ENCODE peak calls at places on chromosome 19, in four cellular contexts. F is K562, O is GM12878, M is HepG2. S is an unnamed sample.

GRCh38 chr19:45070214-45070613 is 6.1 kb downstream of the ZNF296 start:
- DNase-seq in F (no peak), O (no peak), M (no peak), S (no peak)

GRCh38 chr19:53254451-53255341 is at the start of gene ZNF677:
- DNase-seq in F (peak; percentile 47), O (no peak), M (no peak), S (peak; percentile 64)

GRCh38 chr19:45499196-45500180 is 1.2 kb downstream of the PPM1N start:
- DNase-seq in F (peak; percentile 70), O (no peak), M (no peak), S (peak; percentile 98)

GRCh38 chr19:372306-372890 is 27.8 kb upstream of the MIER2 start:
- DNase-seq in F (no peak), O (no peak), M (no peak), S (no peak)

GRCh38 chr19:4360081-4360569 is 16.8 kb downstream of the MPND start:
- DNase-seq in F (no peak), O (no peak), M (no peak), S (no peak)

GRCh38 chr19:7669641-7670040 is 792 bp downstream of the RETN start:
- DNase-seq in F (no peak), O (no peak), M (no peak), S (no peak)

GRCh38 chr19:20279516-20279915 is 112.5 kb downstream of the ZNF486 start:
- DNase-seq in F (no peak), O (no peak), M (no peak), S (no peak)

GRCh38 chr19:32676186-32676894 is 692 bp downstream of the RGS9BP start:
- DNase-seq in F (no peak), O (no peak), M (no peak), S (peak; percentile 67)

GRCh38 chr19:45489216-45489855 is 7.5 kb downstream of the RTN2 start:
- DNase-seq in F (no peak), O (no peak), M (no peak), S (no peak)

GRCh38 chr19:35715355-35715809 is 2.4 kb upstream of the KMT2B start:
- DNase-seq in F (no peak), O (no peak), M (no peak), S (no peak)

GRCh38 chr19:40262422-40262821 is 22.7 kb downstream of the AKT2 start:
- DNase-seq in F (no peak), O (no peak), M (no peak), S (no peak)

GRCh38 chr19:54875506-54875905 is 1.5 kb downstream of the FCAR start:
- DNase-seq in F (no peak), O (no peak), M (no peak), S (no peak)

GRCh38 chr19:33562636-33563035 is 41.0 kb upstream of the PEPD start:
- DNase-seq in F (no peak), O (no peak), M (no peak), S (no peak)

GRCh38 chr19:42197375-42197817 is 20.1 kb downstream of the DEDD2 start:
- DNase-seq in F (no peak), O (no peak), M (no peak), S (no peak)

GRCh38 chr19:4692275-4693077 is 22.3 kb upstream of the MYDGF start:
- DNase-seq in F (no peak), O (no peak), M (no peak), S (no peak)

GRCh38 chr19:5030136-5030820 is 61.4 kb downstream of the KDM4B start:
- DNase-seq in F (no peak), O (no peak), M (no peak), S (no peak)

GRCh38 chr19:50759886-50760285 is 10.4 kb upstream of the GPR32 start:
- DNase-seq in F (peak; percentile 47), O (no peak), M (peak; percentile 13), S (no peak)

GRCh38 chr19:6109947-6110346 is 353 bp downstream of the RFX2 start:
- DNase-seq in F (no peak), O (no peak), M (no peak), S (no peak)

GRCh38 chr19:13103961-13104847 is 1.5 kb upstream of the LYL1 start:
- DNase-seq in F (peak; percentile 67), O (no peak), M (no peak), S (no peak)

GRCh38 chr19:15587663-15588062 is 27.4 kb upstream of the CYP4F8 start:
- DNase-seq in F (no peak), O (no peak), M (no peak), S (no peak)

GRCh38 chr19:6723738-6724137 is 3.3 kb upstream of the C3 start:
- DNase-seq in F (no peak), O (no peak), M (no peak), S (no peak)

GRCh38 chr19:49441210-49441959 is at the start of gene SLC17A7:
- DNase-seq in F (peak; percentile 88), O (no peak), M (no peak), S (no peak)

GRCh38 chr19:41999071-41999877 is 5.2 kb upstream of the ATP1A3 start:
- DNase-seq in F (no peak), O (no peak), M (no peak), S (peak; percentile 78)

DNA sequence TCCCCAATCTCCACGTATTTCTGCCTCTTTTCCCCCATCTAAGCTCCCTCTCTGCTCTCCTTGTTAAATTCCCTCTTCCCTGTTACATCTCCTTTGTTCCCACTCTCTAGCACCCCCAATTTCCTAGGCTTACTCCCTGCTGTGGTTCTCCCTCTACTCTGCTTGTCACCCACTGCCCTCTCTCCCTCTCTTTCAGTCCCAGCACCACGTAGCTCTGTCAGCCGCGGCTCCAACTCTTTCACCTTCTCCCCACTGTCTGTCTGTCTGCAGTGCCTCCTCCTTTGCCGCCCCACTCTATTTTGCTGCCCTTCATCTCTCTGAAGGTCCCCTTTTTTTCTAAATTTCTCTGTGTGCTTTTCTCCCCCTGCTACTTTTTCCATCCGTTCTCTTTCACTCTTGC is 1.0 kb downstream of the ZNF841 start:
- DNase-seq in F (no peak), O (no peak), M (no peak), S (no peak)
- TF ChIP-seq BRCA1 in F (no peak), O (no peak), M (no peak), S (no peak)

GRCh38 chr19:9953802-9954542 is 17.7 kb upstream of the OLFM2 start:
- DNase-seq in F (no peak), O (no peak), M (no peak), S (no peak)

GRCh38 chr19:9947441-9947840 is 11.1 kb upstream of the OLFM2 start:
- DNase-seq in F (no peak), O (no peak), M (no peak), S (no peak)

GRCh38 chr19:9956956-9957355 is 20.6 kb upstream of the OLFM2 start:
- DNase-seq in F (no peak), O (no peak), M (no peak), S (no peak)

GRCh38 chr19:9952276-9952675 is 16.0 kb upstream of the OLFM2 start:
- DNase-seq in F (no peak), O (no peak), M (no peak), S (no peak)
- TF ChIP-seq BRCA1 in F (no peak), O (no peak), M (no peak), S (no peak)

GRCh38 chr19:39194832-39195542 is 1.8 kb upstream of the NCCRP1 start:
- DNase-seq in F (no peak), O (no peak), M (no peak), S (no peak)

GRCh38 chr19:39190768-39191167 is 6.0 kb upstream of the NCCRP1 start:
- DNase-seq in F (no peak), O (no peak), M (no peak), S (no peak)

GRCh38 chr19:39195755-39196154 is 1.0 kb upstream of the NCCRP1 start:
- DNase-seq in F (no peak), O (no peak), M (no peak), S (no peak)

GRCh38 chr19:39193785-39194184 is 3.0 kb upstream of the NCCRP1 start:
- DNase-seq in F (no peak), O (no peak), M (peak; percentile 19), S (no peak)

DNA sequence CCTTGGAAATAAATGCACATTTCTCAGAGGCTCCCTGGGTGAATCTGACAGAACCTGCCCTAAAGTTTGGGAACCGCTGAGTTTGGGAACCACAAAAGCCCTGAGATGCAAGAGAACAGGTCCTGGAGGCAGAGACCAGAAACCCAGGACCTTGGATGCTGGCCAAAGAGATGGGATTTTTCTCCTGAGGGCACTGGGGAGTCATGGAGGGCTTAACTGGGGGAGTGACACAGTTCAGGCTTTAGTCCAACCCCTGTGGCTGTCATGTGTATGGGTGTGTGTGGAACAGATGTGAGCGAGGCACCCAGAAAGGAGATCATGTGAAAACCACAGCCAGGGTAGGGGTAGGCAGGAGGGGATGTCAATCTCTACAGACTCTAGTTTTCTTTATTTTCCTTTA is 3.9 kb upstream of the NCCRP1 start:
- DNase-seq in F (no peak), O (no peak), M (no peak), S (no peak)
- TF ChIP-seq BRCA1 in F (no peak), O (no peak), M (no peak), S (no peak)

GRCh38 chr19:46698395-46699321 is 18.3 kb downstream of the PRKD2 start:
- DNase-seq in F (no peak), O (no peak), M (no peak), S (no peak)

GRCh38 chr19:46700704-46701103 is 16.2 kb downstream of the PRKD2 start:
- DNase-seq in F (no peak), O (no peak), M (no peak), S (no peak)

GRCh38 chr19:46704379-46705076 is 12.4 kb downstream of the PRKD2 start:
- DNase-seq in F (peak; percentile 79), O (no peak), M (peak; percentile 29), S (peak; percentile 100)
- TF ChIP-seq BRCA1 in F (no peak), O (no peak), M (no peak), S (no peak)

GRCh38 chr19:30059741-30060140 is 117.7 kb downstream of the URI1 start:
- DNase-seq in F (no peak), O (no peak), M (no peak), S (no peak)
- TF ChIP-seq BRCA1 in F (no peak), O (no peak), M (no peak), S (no peak)

GRCh38 chr19:1668339-1669123 is 16.1 kb upstream of the TCF3 start:
- DNase-seq in F (no peak), O (no peak), M (no peak), S (no peak)
- TF ChIP-seq BRCA1 in F (no peak), O (no peak), M (no peak), S (no peak)

DNA sequence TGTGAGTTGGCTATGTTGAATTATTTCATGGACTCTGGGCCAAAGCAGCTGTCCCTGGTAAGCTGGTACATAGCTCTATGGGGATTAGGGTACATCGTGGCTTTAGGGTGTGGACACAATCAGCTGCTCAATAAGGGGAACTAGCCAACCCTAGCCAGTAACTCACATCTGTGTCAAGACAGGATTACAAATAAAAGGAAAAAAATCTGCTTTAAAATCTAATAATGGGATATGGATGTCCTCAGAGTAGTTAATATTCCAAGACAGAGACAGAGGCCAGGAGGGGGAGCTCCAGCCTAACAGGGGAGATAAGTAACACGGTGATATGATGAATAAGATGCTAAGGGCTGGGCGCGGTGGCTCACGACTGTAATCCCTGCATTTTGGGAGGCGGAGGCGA is 21.1 kb upstream of the ZNF766 start:
- DNase-seq in F (no peak), O (no peak), M (peak; percentile 40), S (no peak)
- TF ChIP-seq BRCA1 in F (no peak), O (no peak), M (no peak), S (no peak)

S was measured in H1.